ENCODE peak calls at places on chromosomes 6 and 20, in eight cellular contexts. X, V, H, F, S, Y, Q and N are unnamed samples. For H3K4me1, the result is how much of the 10 kb centered on the place peaks cover.

GRCh38 chr20:60349418-60349817 is 391.2 kb downstream of the CDH26 start:
- DNase-seq in S (no peak), F (no peak), X (no peak), Q (no peak), V (no peak), H (no peak), Y (no peak), N (no peak)

GRCh38 chr20:45611054-45611453 is 18.5 kb upstream of the WFDC10A start:
- DNase-seq in F (no peak), Q (no peak), V (no peak), H (peak), Y (no peak), X (no peak), S (no peak), N (peak)

GRCh38 chr6:5751525-5752252 is 255.0 kb downstream of the NRN1 start:
- DNase-seq in F (no peak), Y (peak), H (peak), X (no peak), Q (no peak), S (no peak), V (no peak), N (peak)

GRCh38 chr6:37724530-37725220 is 27.0 kb upstream of the MDGA1 start:
- DNase-seq in Q (no peak), V (no peak), S (no peak), Y (no peak), H (no peak), X (no peak), F (no peak), N (no peak)

GRCh38 chr6:41577865-41578713 is 31.9 kb downstream of the FOXP4 start:
- DNase-seq in H (peak), S (no peak), Q (peak), X (peak), F (peak), V (peak), Y (peak), N (peak)

GRCh38 chr6:82780334-82780733 is 285.3 kb downstream of the UBE3D start:
- DNase-seq in F (no peak), V (no peak), Y (no peak), Q (no peak), S (no peak), X (no peak), H (no peak), N (no peak)

GRCh38 chr6:151482290-151482689 is 11.5 kb upstream of the CCDC170 start:
- DNase-seq in H (peak), Y (no peak), V (no peak), Q (no peak), X (no peak), S (no peak), F (no peak), N (no peak)

GRCh38 chr20:237479-237878 is 10.4 kb downstream of the DEFB129 start:
- DNase-seq in V (no peak), F (no peak), H (peak), Q (no peak), X (no peak), Y (no peak), S (no peak), N (no peak)

GRCh38 chr6:146578054-146578453 is 20.7 kb upstream of the ADGB start:
- DNase-seq in F (no peak), V (no peak), Y (no peak), H (peak), S (no peak), X (no peak), Q (no peak), N (no peak)

GRCh38 chr20:5557123-5557522 is 193.1 kb upstream of the SHLD1 start:
- DNase-seq in X (peak), F (peak), V (no peak), Y (peak), S (peak), H (peak), Q (no peak), N (peak)

DNA sequence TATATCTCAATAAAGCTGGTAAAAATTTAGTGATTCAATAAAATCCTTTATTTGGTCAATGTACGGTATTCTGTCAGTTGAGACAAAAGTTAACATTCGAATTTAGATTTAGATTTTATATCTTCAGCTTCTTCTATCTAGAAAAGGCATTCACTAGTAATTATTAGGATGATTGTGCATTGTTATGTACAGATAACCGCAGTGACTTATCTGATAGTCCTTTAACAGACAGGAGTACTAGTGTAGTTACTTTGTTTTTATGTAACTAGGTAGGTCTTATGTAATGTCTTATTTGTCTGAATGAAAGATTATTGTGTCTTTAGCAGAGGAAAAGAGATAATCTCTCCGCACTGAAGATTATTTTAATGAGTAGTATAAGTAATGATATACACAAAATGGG is 31.3 kb downstream of the TRIM27 start:
- DNase-seq in S (no peak), Y (no peak), X (no peak), Q (no peak), F (no peak), V (no peak), H (no peak), N (no peak)
- H3K4me1 ChIP-seq in S (under half), Y (under half), X (under half), Q (under half), F (under half), V (under half), H (under half), N (under half)

GRCh38 chr6:30681696-30682180 is 4.7 kb downstream of the PPP1R18 start:
- DNase-seq in V (peak), F (no peak), S (no peak), Q (peak), Y (no peak), H (no peak), X (no peak), N (no peak)

GRCh38 chr6:30682181-30683117 is 4.0 kb downstream of the PPP1R18 start:
- DNase-seq in Y (peak), X (peak), H (peak), S (peak), F (no peak), V (peak), Q (peak), N (peak)

GRCh38 chr6:30684386-30685156 is 1.9 kb downstream of the PPP1R18 start:
- DNase-seq in S (peak), Y (no peak), F (no peak), V (peak), Q (peak), H (peak), X (no peak), N (no peak)

GRCh38 chr6:30683980-30684338 is 2.5 kb downstream of the PPP1R18 start:
- DNase-seq in Q (no peak), S (no peak), H (no peak), Y (no peak), X (no peak), V (peak), F (no peak), N (no peak)

GRCh38 chr6:30683137-30683979 is 3.1 kb downstream of the PPP1R18 start:
- DNase-seq in F (no peak), Y (no peak), Q (peak), V (peak), S (no peak), X (no peak), H (no peak), N (no peak)
- H3K4me3 ChIP-seq in F (peak), Y (peak), Q (no peak), V (peak), S (peak), X (peak), H (peak), N (peak)

DNA sequence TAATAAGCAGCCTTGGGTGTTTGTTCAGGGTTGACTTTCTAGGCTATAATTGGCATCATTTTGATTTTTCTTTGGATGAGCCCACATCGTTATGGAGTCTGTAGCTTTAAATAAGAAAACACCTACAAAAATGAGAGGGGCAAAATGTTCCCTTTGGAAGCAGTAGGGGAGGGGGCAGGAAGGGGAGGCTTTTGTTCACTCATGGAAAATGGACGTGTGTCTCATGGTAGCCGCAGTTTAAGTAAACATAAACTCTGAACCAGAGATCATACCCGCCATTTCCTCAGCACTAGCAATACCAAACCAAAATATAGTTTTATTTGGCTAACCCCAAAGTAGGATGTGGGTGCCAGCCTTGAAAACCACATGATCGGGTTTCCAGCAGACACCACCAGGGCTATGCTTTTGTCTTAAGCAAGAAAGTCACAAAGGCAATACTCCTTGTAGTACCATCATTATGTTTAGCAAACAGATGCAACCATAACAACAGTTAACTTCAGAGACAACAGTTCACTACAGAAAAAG is 572.5 kb upstream of the JAG1 start:
- DNase-seq in S (no peak), H (no peak), F (no peak), Y (no peak), X (no peak), Q (no peak), V (no peak), N (no peak)
- TF ChIP-seq CTCF in S (no peak), H (no peak), F (no peak), Y (no peak), X (no peak), Q (no peak), V (no peak), N (no peak)

GRCh38 chr20:44206132-44206531 is 4.4 kb downstream of the OSER1 start:
- DNase-seq in Q (no peak), S (no peak), Y (no peak), H (no peak), V (no peak), X (no peak), F (no peak), N (no peak)

GRCh38 chr20:44208770-44209169 is 1.8 kb downstream of the OSER1 start:
- DNase-seq in X (no peak), Q (no peak), F (no peak), H (peak), V (no peak), Y (no peak), S (no peak), N (no peak)

GRCh38 chr20:44208165-44208564 is 2.4 kb downstream of the OSER1 start:
- DNase-seq in X (no peak), Y (no peak), H (no peak), F (no peak), S (no peak), Q (no peak), V (no peak), N (no peak)

GRCh38 chr20:44204832-44205215 is 5.7 kb downstream of the OSER1 start:
- DNase-seq in F (no peak), S (no peak), H (no peak), X (no peak), V (no peak), Y (no peak), Q (no peak), N (no peak)

GRCh38 chr20:44207066-44207723 is 3.4 kb downstream of the OSER1 start:
- DNase-seq in Y (no peak), Q (no peak), S (no peak), V (no peak), H (peak), X (no peak), F (no peak), N (no peak)
- H3K4me1 ChIP-seq in Y (under half), Q (under half), S (under half), V (under half), H (under half), X (half or more), F (under half), N (under half)

DNA sequence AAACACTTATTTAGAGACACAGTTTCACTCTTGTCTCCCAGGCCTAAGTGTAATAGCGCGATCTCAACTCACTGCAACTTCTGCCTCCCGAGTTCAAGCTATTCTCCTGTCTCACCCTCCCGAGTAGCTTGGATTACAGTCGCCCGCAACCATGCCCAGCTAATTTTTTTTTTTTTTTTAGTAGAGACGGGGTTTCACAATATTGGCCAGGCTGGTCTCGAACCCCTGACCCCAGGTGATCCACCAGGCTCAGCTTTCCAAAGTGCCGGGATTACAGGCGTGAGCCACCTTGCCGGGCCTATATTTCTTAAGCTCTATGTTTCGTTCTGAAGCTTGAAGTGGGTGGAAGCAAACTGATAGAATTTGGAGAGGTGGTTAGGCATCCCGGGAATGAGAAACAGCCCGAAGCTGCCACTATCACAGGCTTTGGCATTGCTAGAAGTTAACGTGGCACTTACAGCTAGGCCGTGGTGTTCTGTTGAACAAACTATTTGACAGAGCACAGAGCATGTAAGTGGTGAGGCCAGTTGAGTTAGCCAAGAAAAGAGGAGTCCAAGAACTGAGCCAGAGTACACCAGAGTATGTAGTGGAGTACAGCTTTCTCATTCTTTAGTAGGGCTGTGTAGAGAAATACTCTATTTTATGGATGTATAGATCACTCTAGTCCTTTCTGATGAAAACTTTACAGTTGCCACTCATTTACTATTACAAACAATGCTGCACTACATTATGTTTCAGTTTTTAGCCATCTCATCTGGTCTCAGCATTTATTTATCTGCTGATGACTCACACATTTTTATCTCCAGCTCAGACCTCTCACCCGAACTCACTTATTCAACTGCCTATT is 62.0 kb upstream of the HFE start:
- DNase-seq in Y (peak), Q (no peak), V (no peak), X (peak), S (no peak), F (peak), H (peak), N (peak)
- H3K4me3 ChIP-seq in Y (peak), Q (no peak), V (no peak), X (peak), S (no peak), F (no peak), H (no peak), N (peak)

DNA sequence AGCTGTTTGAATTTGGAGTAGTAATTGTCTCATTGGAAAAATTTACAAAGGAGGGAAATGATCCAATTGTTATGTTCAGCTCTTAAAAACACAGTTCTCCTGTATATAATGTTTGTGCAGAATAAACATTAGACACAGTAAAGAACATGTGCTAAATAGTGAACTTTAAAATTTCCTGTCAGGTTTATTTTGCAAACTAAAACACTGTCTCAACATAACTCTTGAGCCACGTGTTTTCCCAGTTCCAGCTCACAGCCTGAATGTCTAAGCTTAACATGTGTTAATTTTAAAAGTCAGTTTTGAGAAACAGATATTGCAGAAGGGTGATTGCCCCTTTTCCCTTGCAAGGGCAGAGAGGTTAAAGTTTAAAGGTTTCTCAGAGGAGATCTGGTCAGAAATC is 20.6 kb downstream of the EPHA7 start:
- DNase-seq in V (no peak), S (no peak), Y (no peak), Q (no peak), X (no peak), H (no peak), F (no peak), N (no peak)
- TF ChIP-seq CTCF in V (no peak), S (no peak), Y (no peak), Q (no peak), X (no peak), H (no peak), F (no peak), N (no peak)

GRCh38 chr20:3360752-3361151 is 46.7 kb downstream of the DNAAF9 start:
- DNase-seq in X (no peak), Q (no peak), Y (no peak), F (no peak), S (no peak), V (no peak), H (no peak), N (no peak)
- H3K4me1 ChIP-seq in X (under half), Q (under half), Y (under half), F (under half), S (under half), V (under half), H (under half), N (under half)

DNA sequence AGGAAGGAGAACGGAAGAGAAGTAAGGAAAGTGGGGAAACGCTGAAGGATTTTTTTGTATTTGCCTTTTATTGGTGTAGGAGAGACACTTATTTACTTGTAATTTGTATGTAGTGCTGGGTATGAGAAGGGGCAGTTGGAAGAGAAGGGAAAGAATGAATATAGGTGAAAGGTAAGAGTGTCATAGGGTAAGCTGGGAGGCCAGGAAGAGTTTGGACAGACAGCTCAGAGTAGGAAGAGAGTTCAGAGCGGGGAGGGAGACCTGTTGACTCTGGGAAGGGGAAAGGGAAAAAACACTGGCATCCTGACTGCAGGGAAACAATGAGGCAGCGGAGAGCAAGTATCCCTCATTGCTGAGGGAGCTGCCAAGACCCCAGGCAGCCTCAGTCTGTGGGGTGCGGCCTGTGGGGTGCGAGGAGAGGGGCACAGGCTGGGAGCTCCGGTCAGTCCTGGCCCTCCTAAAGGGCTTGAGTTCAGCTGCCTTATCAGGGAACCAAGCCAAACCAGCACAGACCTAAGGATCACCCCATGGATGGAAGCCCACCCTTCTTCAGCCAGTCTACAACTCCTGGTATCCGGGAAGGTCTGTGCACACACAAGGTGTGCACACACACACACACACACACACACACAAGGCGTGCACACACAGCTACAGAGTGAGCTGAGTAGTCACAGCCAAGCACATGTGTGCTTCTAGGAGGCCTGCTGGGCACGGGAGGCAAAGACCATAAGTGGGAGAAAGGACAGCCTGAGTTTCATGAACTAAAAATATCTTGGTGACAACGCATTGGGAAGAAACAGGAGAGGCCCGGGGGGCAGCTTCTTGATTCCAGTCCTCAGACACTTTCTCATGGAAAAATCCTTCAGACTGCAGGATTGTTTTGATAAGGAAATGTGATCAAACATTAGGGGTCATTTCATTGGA is 2.9 kb downstream of the TRAF3IP2 start:
- DNase-seq in Q (no peak), S (no peak), X (no peak), V (no peak), H (peak), F (no peak), Y (peak), N (no peak)
- H3K4me3 ChIP-seq in Q (no peak), S (no peak), X (no peak), V (no peak), H (no peak), F (no peak), Y (no peak), N (no peak)

GRCh38 chr6:34067814-34068213 is 78.1 kb downstream of the GRM4 start:
- DNase-seq in Q (no peak), Y (no peak), H (no peak), X (peak), F (no peak), V (no peak), S (no peak), N (peak)
- TF ChIP-seq CTCF in Q (no peak), Y (no peak), H (peak), X (no peak), F (no peak), V (no peak), S (no peak), N (peak)